ENCODE peak calls at places on chromosomes 13 and 19, in six cellular contexts. V is CD8-positive, alpha-beta memory T cell; S is transverse colon; B is GM23248; E is mesendoderm; C is aorta. L is an unnamed sample.
A peak's percentile ranks its signal among the peaks of the same experiment; 100 is the strongest.

GRCh38 chr19:5299137-5299536 is 41.5 kb downstream of the PTPRS start:
- DNase-seq in V (no peak), S (no peak), B (no peak), E (no peak), C (no peak), L (no peak)

GRCh38 chr13:73235385-73235784 is 176.6 kb downstream of the KLF5 start:
- DNase-seq in V (no peak), S (no peak), B (no peak), E (no peak), C (no peak), L (no peak)

GRCh38 chr13:88656751-88657150 is 985.6 kb downstream of the SLITRK5 start:
- DNase-seq in V (no peak), S (no peak), B (no peak), E (no peak), C (no peak), L (no peak)

GRCh38 chr19:48964205-48965032 is 690 bp upstream of the FTL start:
- DNase-seq in V (no peak), S (peak; percentile 47), B (peak; percentile 85), E (peak; percentile 90), C (no peak), L (no peak)

GRCh38 chr19:56671613-56671994 is at the start of gene ZNF835:
- DNase-seq in V (peak; percentile 58), S (peak; percentile 87), B (peak; percentile 50), E (peak; percentile 95), C (peak; percentile 98), L (peak; percentile 61)

GRCh38 chr13:51714663-51715168 is 89.2 kb downstream of the DHRS12 start:
- DNase-seq in V (no peak), S (no peak), B (peak; percentile 75), E (no peak), C (no peak), L (no peak)

GRCh38 chr19:41244117-41244516 is 20.1 kb upstream of the HNRNPUL1 start:
- DNase-seq in V (no peak), S (no peak), B (no peak), E (no peak), C (no peak), L (no peak)

GRCh38 chr13:75685239-75685697 is 49.1 kb downstream of the LMO7 start:
- DNase-seq in V (no peak), S (no peak), B (peak; percentile 92), E (peak; percentile 84), C (no peak), L (no peak)

GRCh38 chr19:30333291-30334065 is 38.7 kb upstream of the ZNF536 start:
- DNase-seq in V (no peak), S (no peak), B (no peak), E (no peak), C (no peak), L (no peak)

GRCh38 chr13:53782400-53783030 is 753.9 kb downstream of the OLFM4 start:
- DNase-seq in V (no peak), S (no peak), B (peak; percentile 68), E (peak; percentile 75), C (no peak), L (no peak)

GRCh38 chr13:49113526-49114286 is 106.4 kb upstream of the MLNR start:
- DNase-seq in V (no peak), S (no peak), B (peak; percentile 82), E (peak; percentile 45), C (no peak), L (no peak)

GRCh38 chr13:75489502-75490263 is 7.7 kb upstream of the TBC1D4 start:
- DNase-seq in V (no peak), S (peak; percentile 27), B (peak; percentile 91), E (no peak), C (no peak), L (no peak)

GRCh38 chr13:41178040-41178439 is 16.3 kb downstream of the KBTBD7 start:
- DNase-seq in V (no peak), S (no peak), B (peak; percentile 16), E (peak; percentile 46), C (no peak), L (no peak)

GRCh38 chr13:33740134-33740538 is 77.8 kb upstream of the RFC3 start:
- DNase-seq in V (no peak), S (no peak), B (peak; percentile 91), E (no peak), C (no peak), L (no peak)

GRCh38 chr13:44434441-44435141 is 61.0 kb downstream of the SERP2 start:
- DNase-seq in V (no peak), S (no peak), B (no peak), E (no peak), C (no peak), L (no peak)

GRCh38 chr13:103371271-103371670 is 305.1 kb upstream of the SLC10A2 start:
- DNase-seq in V (no peak), S (no peak), B (no peak), E (no peak), C (no peak), L (no peak)

GRCh38 chr19:35294859-35295258 is 2.9 kb downstream of the MAG start:
- DNase-seq in V (no peak), S (no peak), B (peak; percentile 47), E (no peak), C (no peak), L (no peak)
- H3K27ac ChIP-seq in V (no peak overlapping the region), S (no peak overlapping the region), B (no peak overlapping the region), E (no peak overlapping the region), C (no peak overlapping the region), L (no peak overlapping the region)

GRCh38 chr19:17965370-17966114 is 1.4 kb upstream of the KCNN1 start:
- DNase-seq in V (no peak), S (no peak), B (no peak), E (no peak), C (no peak), L (no peak)

GRCh38 chr19:17968376-17968775 is 1.5 kb downstream of the KCNN1 start:
- DNase-seq in V (no peak), S (no peak), B (no peak), E (no peak), C (no peak), L (no peak)

GRCh38 chr19:17966115-17966455 is 822 bp upstream of the KCNN1 start:
- DNase-seq in V (no peak), S (no peak), B (no peak), E (no peak), C (peak; percentile 57), L (no peak)

GRCh38 chr19:17967258-17968051 is 548 bp downstream of the KCNN1 start:
- DNase-seq in V (no peak), S (no peak), B (no peak), E (no peak), C (no peak), L (no peak)

DNA sequence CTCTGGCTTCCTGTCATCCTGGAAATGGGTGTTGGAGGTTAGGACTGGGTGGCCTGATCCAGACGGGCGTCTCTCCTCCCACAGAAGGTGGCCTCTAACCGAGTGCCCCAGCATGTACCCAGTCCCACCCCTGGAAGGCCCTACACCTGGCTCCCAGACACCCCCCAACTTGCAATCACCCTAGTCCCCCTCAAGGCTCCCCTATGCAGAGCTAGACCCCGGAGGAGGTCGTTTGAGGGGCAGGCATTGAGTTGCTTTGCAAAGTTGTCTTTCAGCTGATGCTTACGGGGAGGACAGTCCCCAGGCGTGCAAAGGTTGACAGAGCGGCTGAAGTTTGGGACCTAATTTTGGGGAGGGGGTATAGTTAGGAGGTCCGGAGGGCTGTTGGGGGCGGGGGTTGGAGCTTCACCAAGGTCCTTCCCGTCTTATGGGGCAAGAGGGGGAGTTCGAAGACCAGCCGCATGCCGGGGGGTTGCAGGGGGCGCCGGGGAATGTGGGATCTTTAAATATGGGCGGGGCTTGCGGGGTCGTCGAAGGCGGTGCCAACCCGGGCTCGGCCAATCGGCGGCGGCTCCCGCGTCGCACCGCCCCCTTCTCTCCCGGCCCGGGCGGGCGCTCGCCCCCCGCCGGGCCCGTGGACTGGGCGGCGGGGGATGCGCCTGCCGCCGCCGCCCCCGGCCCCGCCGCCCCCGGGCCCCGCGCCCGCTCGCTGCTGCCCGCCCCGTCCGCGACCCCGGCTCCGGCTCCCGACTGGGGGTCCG is at the start of gene KCNN1:
- DNase-seq in V (no peak), S (no peak), B (no peak), E (no peak), C (no peak), L (no peak)
- H3K4me3 ChIP-seq in V (no peak within 1 kb of the TSS), S (peak within 1 kb of the TSS; percentile 15), B (no peak within 1 kb of the TSS), E (peak within 1 kb of the TSS; percentile 33), C (peak within 1 kb of the TSS; percentile 1), L (no peak within 1 kb of the TSS)

GRCh38 chr19:956747-957451 is 27.2 kb upstream of the WDR18 start:
- DNase-seq in V (no peak), S (no peak), B (peak; percentile 52), E (peak; percentile 92), C (no peak), L (no peak)

GRCh38 chr19:954272-954671 is 28.4 kb downstream of the ARID3A start:
- DNase-seq in V (no peak), S (no peak), B (no peak), E (peak; percentile 77), C (no peak), L (peak; percentile 37)

GRCh38 chr19:954672-955494 is 29.0 kb downstream of the ARID3A start:
- DNase-seq in V (no peak), S (peak; percentile 51), B (no peak), E (peak; percentile 78), C (no peak), L (no peak)

GRCh38 chr19:953501-954271 is 27.9 kb downstream of the ARID3A start:
- DNase-seq in V (no peak), S (no peak), B (no peak), E (peak; percentile 80), C (no peak), L (no peak)

DNA sequence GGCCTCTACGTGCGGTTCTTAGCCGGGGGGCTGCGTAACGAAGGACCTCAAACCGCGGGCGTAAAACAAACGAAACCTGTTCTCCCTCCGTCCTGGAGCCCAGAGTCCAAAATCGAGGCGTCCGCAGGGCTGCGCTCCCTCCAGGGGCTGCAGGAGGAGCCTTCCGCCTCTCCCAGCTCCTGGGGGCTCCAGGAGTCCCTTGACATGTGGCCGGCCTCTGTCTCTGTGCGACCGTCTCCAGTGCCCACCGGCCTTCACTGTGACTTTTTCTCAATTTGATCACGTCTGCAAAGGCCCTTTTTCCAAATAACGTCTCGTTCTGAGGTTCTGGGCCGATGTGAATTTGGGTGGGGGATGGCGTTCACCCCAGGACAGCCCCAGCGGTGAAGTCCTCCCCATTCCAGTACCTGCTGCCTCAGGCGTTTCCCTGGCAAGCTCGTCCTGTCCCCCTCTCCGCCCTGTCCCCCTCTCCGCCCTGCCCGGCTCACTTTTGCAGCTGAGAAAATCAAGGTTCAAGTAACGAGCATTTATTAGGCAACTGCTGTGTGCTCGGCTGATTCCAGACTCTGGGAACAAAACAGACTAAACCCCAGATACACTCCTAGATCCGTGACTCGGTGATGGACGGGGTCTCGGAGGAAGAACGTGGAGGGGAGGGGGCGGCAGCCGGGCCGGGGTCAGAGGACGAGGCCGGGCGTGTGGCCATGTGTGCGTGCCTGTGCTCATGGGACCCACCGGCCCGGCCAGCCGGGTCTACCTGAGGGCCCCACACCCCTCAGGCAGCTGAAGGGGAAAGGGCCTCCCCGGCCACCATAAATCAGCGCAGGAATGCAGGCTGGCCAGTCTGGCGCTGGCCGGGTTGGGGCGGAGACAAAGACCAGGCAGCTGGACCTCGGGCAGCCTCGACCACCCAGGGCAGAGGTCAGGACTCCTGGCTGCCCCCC is 28.1 kb upstream of the WDR18 start:
- DNase-seq in V (no peak), S (peak; percentile 41), B (no peak), E (peak; percentile 59), C (no peak), L (no peak)
- H3K27ac ChIP-seq in V (no peak overlapping the region), S (no peak overlapping the region), B (no peak overlapping the region), E (peak overlapping the region; percentile 98), C (no peak overlapping the region), L (no peak overlapping the region)

DNA sequence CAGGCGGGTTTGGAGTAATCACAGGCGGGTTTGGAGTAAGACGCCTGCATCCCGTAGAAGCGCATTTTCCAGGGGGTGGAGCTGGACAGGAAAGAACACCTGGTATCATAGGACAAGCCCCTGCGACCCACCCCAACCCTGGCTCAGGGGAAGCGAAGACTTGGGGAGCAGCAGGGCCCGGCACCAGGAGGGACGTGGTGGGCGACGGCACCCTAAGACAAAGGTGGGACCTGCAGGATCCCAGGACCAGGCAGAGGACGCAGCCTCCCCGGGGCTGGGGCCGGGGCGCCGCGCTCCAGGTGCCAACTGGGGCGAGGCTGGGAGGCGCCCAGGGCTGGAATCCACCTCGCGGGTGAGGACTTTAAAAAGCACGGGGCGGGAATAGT is 520 bp downstream of the ZNF600 start:
- DNase-seq in V (no peak), S (peak; percentile 24), B (peak; percentile 16), E (no peak), C (no peak), L (no peak)
- H3K4me3 ChIP-seq in V (peak overlapping the region; percentile 77), S (peak overlapping the region; percentile 54), B (peak overlapping the region; percentile 90), E (peak overlapping the region; percentile 74), C (peak overlapping the region; percentile 85), L (peak overlapping the region; percentile 76)